ENCODE peak calls at places on chromosomes 2 and 18, in ten cellular contexts. E, X, S, N, H, U, Y, G, J and Z are unnamed samples.

GRCh38 chr2:240353086-240353798 is 82.2 kb upstream of the GPC1 start:
- DNase-seq in E (no peak), X (no peak), S (no peak), N (peak), H (no peak), U (no peak), Y (no peak), G (no peak), J (no peak), Z (no peak)

GRCh38 chr2:59277656-59278055 is 1036.5 kb upstream of the FANCL start:
- DNase-seq in E (no peak), X (no peak), S (no peak), N (no peak), H (no peak), U (no peak), Y (peak), G (no peak), J (no peak), Z (no peak)

GRCh38 chr2:80499095-80499494 is 194.5 kb upstream of the LRRTM1 start:
- DNase-seq in E (peak), X (no peak), S (peak), N (no peak), H (no peak), U (no peak), Y (peak), G (peak), J (no peak), Z (peak)

GRCh38 chr2:206989306-206989705 is 50.0 kb downstream of the CPO start:
- DNase-seq in E (peak), X (no peak), S (no peak), N (no peak), H (peak), U (no peak), Y (peak), G (peak), J (no peak), Z (no peak)

GRCh38 chr18:11861583-11862288 is 10.5 kb downstream of the CHMP1B start:
- DNase-seq in E (no peak), X (no peak), S (no peak), N (no peak), H (no peak), U (no peak), Y (no peak), G (no peak), J (no peak), Z (no peak)

GRCh38 chr18:54149078-54149697 is 75.3 kb downstream of the MBD2 start:
- DNase-seq in E (peak), X (no peak), S (peak), N (no peak), H (no peak), U (peak), Y (peak), G (peak), J (no peak), Z (peak)

GRCh38 chr2:127563458-127564428 is 28.3 kb downstream of the MYO7B start:
- DNase-seq in E (no peak), X (no peak), S (no peak), N (no peak), H (no peak), U (no peak), Y (no peak), G (no peak), J (no peak), Z (no peak)

GRCh38 chr2:55345064-55345463 is 74.6 kb downstream of the CCDC88A start:
- DNase-seq in E (no peak), X (no peak), S (no peak), N (no peak), H (no peak), U (no peak), Y (no peak), G (no peak), J (no peak), Z (no peak)

GRCh38 chr2:55712477-55713060 is 18.9 kb upstream of the PNPT1 start:
- DNase-seq in E (peak), X (no peak), S (no peak), N (no peak), H (no peak), U (no peak), Y (no peak), G (no peak), J (no peak), Z (no peak)

GRCh38 chr2:124798551-124798950 is 773.5 kb downstream of the CNTNAP5 start:
- DNase-seq in E (no peak), X (no peak), S (no peak), N (no peak), H (no peak), U (no peak), Y (no peak), G (no peak), J (no peak), Z (no peak)

GRCh38 chr18:63107171-63107850 is 212.3 kb downstream of the BCL2 start:
- DNase-seq in E (no peak), X (no peak), S (no peak), N (no peak), H (no peak), U (no peak), Y (peak), G (no peak), J (no peak), Z (no peak)

GRCh38 chr2:199989822-199990221 is 34.4 kb downstream of the MAIP1 start:
- DNase-seq in E (no peak), X (no peak), S (no peak), N (no peak), H (no peak), U (no peak), Y (no peak), G (no peak), J (no peak), Z (no peak)

GRCh38 chr2:160613466-160614153 is 120.0 kb upstream of the RBMS1 start:
- DNase-seq in E (no peak), X (no peak), S (peak), N (no peak), H (no peak), U (peak), Y (peak), G (peak), J (no peak), Z (no peak)

GRCh38 chr2:8511868-8512612 is 169.8 kb upstream of the ID2 start:
- DNase-seq in E (no peak), X (no peak), S (peak), N (no peak), H (no peak), U (no peak), Y (peak), G (peak), J (no peak), Z (no peak)

GRCh38 chr2:18369750-18370149 is 190.7 kb downstream of the RDH14 start:
- DNase-seq in E (no peak), X (no peak), S (no peak), N (no peak), H (no peak), U (no peak), Y (peak), G (peak), J (no peak), Z (no peak)

GRCh38 chr2:96305979-96306308 is 598 bp upstream of the SNRNP200 start:
- DNase-seq in E (no peak), X (no peak), S (no peak), N (no peak), H (no peak), U (no peak), Y (no peak), G (no peak), J (no peak), Z (no peak)

GRCh38 chr18:25399554-25399953 is 47.6 kb upstream of the ZNF521 start:
- DNase-seq in E (no peak), X (no peak), S (no peak), N (no peak), H (no peak), U (no peak), Y (no peak), G (no peak), J (no peak), Z (no peak)

GRCh38 chr2:144942516-144943256 is 422.8 kb upstream of the ZEB2 start:
- DNase-seq in E (no peak), X (no peak), S (no peak), N (no peak), H (no peak), U (no peak), Y (peak), G (peak), J (no peak), Z (no peak)

GRCh38 chr2:56448999-56449431 is 265.2 kb downstream of the CCDC85A start:
- DNase-seq in E (peak), X (no peak), S (no peak), N (peak), H (no peak), U (no peak), Y (no peak), G (no peak), J (no peak), Z (no peak)

GRCh38 chr2:11387831-11388230 is 43.4 kb upstream of the ROCK2 start:
- DNase-seq in E (no peak), X (no peak), S (no peak), N (no peak), H (no peak), U (no peak), Y (no peak), G (no peak), J (no peak), Z (no peak)

GRCh38 chr2:20074001-20074648 is 22.7 kb upstream of the LAPTM4A start:
- DNase-seq in E (peak), X (no peak), S (no peak), N (no peak), H (no peak), U (no peak), Y (no peak), G (no peak), J (no peak), Z (no peak)

GRCh38 chr2:11753886-11754704 is 7.7 kb downstream of the LPIN1 start:
- DNase-seq in E (peak), X (no peak), S (no peak), N (no peak), H (no peak), U (no peak), Y (peak), G (peak), J (no peak), Z (no peak)

GRCh38 chr2:206800501-206801416 is 35.4 kb downstream of the FASTKD2 start:
- DNase-seq in E (peak), X (peak), S (peak), N (no peak), H (peak), U (peak), Y (peak), G (peak), J (no peak), Z (no peak)

GRCh38 chr2:160666019-160666676 is 172.5 kb upstream of the RBMS1 start:
- DNase-seq in E (no peak), X (no peak), S (peak), N (no peak), H (no peak), U (peak), Y (peak), G (peak), J (no peak), Z (peak)

GRCh38 chr2:50979495-50979894 is 52.4 kb downstream of the NRXN1 start:
- DNase-seq in E (no peak), X (no peak), S (no peak), N (no peak), H (no peak), U (no peak), Y (no peak), G (no peak), J (no peak), Z (no peak)

DNA sequence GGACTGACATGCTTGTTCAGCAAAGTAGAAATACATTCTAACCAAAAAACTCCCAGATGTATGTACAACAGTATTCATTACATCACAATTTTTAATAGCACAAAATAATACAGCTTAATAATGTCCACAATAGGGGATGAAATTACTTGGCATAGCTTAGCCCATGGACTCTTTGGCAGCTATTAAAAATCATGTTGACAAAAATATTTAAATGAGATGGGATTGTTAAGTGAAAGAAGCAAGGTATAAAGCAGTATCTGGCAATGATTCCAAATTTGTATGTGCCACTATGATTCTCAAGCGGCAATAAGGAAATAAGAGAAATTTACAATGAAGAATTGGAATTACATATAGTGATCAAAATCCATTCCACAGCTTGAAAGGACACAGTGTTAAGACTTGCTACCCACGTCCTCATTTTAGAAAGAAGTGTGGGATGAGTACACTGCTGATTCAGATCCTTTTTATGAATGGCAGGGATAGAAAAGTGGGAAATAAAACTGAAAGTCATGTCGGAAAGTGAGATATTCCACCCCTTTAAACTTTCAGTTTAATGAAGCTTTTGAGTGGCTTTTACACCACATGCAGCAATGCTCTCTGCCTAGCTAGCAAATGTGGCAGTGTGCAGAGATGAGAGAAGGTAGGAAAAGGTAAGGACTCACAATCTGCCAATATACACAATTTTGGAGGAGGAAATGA is 2.4 kb downstream of the GAREM1 start:
- DNase-seq in E (no peak), X (no peak), S (no peak), N (no peak), H (no peak), U (no peak), Y (no peak), G (no peak), J (no peak), Z (no peak)
- H3K4me3 ChIP-seq in E (no peak), X (no peak), S (no peak), N (no peak), H (peak), U (peak), Y (peak), G (peak), J (peak), Z (no peak)

GRCh38 chr2:74390601-74391000 is 10.5 kb upstream of the DCTN1 start:
- DNase-seq in E (no peak), X (no peak), S (no peak), N (no peak), H (no peak), U (no peak), Y (no peak), G (no peak), J (no peak), Z (no peak)

GRCh38 chr2:74393525-74393924 is 13.4 kb upstream of the DCTN1 start:
- DNase-seq in E (no peak), X (no peak), S (no peak), N (no peak), H (no peak), U (no peak), Y (no peak), G (no peak), J (no peak), Z (no peak)

GRCh38 chr2:74391580-74392448 is 11.7 kb upstream of the DCTN1 start:
- DNase-seq in E (peak), X (peak), S (peak), N (peak), H (peak), U (peak), Y (peak), G (peak), J (peak), Z (peak)

GRCh38 chr2:74391209-74391579 is 11.1 kb upstream of the DCTN1 start:
- DNase-seq in E (peak), X (no peak), S (no peak), N (no peak), H (no peak), U (no peak), Y (no peak), G (peak), J (no peak), Z (no peak)

GRCh38 chr2:74392449-74392743 is 12.3 kb upstream of the DCTN1 start:
- DNase-seq in E (no peak), X (no peak), S (no peak), N (no peak), H (no peak), U (no peak), Y (no peak), G (no peak), J (no peak), Z (no peak)
- H3K4me3 ChIP-seq in E (no peak), X (no peak), S (no peak), N (no peak), H (peak), U (peak), Y (no peak), G (no peak), J (no peak), Z (no peak)

DNA sequence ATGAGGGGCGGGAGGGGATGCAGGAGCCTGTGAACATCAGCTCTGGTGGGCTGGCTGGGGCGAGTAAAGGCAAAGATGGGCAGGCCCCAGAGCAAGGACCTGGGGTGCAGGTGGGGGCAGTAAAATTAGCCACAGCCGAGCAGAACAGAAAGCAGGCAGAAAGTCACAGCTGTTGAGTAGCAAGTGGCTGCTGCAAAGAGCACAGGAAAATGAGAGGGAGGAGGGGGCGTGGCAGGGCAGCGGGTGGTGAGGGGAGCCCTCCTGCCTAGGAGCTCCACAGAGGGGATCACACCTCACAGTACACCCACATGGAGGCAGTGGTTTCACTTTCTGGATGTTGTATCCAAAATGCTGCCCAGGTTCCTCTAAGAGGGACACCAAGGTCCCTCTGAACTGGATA is 79.6 kb downstream of the LBH start:
- DNase-seq in E (no peak), X (no peak), S (no peak), N (no peak), H (no peak), U (no peak), Y (no peak), G (no peak), J (no peak), Z (no peak)
- H3K4me3 ChIP-seq in E (no peak), X (no peak), S (no peak), N (no peak), H (no peak), U (no peak), Y (no peak), G (no peak), J (no peak), Z (no peak)

DNA sequence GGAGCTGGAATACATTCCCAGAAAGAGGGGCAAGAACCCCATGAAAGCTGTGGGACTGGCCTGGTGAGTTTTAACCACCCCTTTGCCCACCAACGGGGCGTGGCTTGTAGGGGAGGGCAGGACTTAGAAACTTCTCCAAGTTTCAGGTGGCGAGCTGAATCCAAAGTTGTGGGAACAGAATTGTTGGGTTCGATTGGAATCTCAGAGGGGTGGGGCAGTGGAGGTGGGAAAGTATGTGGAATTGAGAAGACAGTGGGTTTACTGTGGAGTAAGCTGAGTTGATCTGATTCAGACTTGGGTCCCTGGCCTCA is 1.1 kb downstream of the PNKD start:
- DNase-seq in E (no peak), X (no peak), S (no peak), N (no peak), H (no peak), U (no peak), Y (no peak), G (no peak), J (no peak), Z (no peak)
- H3K4me3 ChIP-seq in E (no peak), X (no peak), S (peak), N (peak), H (peak), U (peak), Y (peak), G (peak), J (peak), Z (peak)